ENCODE peak calls at places on chromosomes 6 and 20, in nine cellular contexts. U is mucosa of descending colon, C is tibial artery, S is cardiac muscle cell, Z is fibroblast of mammary gland, X is keratinocyte, Q is progenitor cell of endocrine pancreas, G is left lung, J is GM10248. Y is an unnamed sample.

GRCh38 chr6:113595921-113596376 is 261.2 kb upstream of the MARCKS start:
- DNase-seq in X (no peak), Q (no peak), S (no peak), G (no peak), J (no peak), Z (peak), U (no peak), C (no peak), Y (no peak)

GRCh38 chr6:169132361-169132895 is 121.2 kb downstream of the THBS2 start:
- DNase-seq in S (no peak), C (no peak), G (no peak), Z (no peak), J (no peak), Q (no peak), X (no peak), U (no peak), Y (no peak)

GRCh38 chr6:14313220-14313619 is 195.6 kb downstream of the CD83 start:
- DNase-seq in G (no peak), S (no peak), C (no peak), U (no peak), J (peak), Q (no peak), Z (no peak), X (no peak), Y (no peak)

GRCh38 chr20:50026746-50027575 is 44.2 kb downstream of the SNAI1 start:
- DNase-seq in Z (peak), J (no peak), S (no peak), C (no peak), U (no peak), Q (no peak), X (no peak), G (no peak), Y (no peak)

GRCh38 chr6:168196881-168197635 is 118.0 kb upstream of the FRMD1 start:
- DNase-seq in X (no peak), Z (no peak), G (peak), S (no peak), Q (no peak), J (no peak), C (peak), U (no peak), Y (no peak)

GRCh38 chr20:50309280-50309763 is 118.7 kb downstream of the CEBPB start:
- DNase-seq in S (no peak), J (no peak), Q (no peak), G (no peak), Z (peak), C (no peak), U (no peak), X (no peak), Y (no peak)

GRCh38 chr6:10510592-10511367 is 10.4 kb upstream of the GCNT2 start:
- DNase-seq in X (no peak), J (peak), G (peak), C (no peak), Q (peak), Z (peak), U (peak), S (peak), Y (peak)

GRCh38 chr6:43246301-43247114 is 3.2 kb downstream of the TTBK1 start:
- DNase-seq in U (peak), S (peak), Q (peak), Z (no peak), G (peak), X (no peak), J (peak), C (peak), Y (peak)

GRCh38 chr20:23636908-23637281 is 860 bp downstream of the CST3 start:
- DNase-seq in Z (no peak), U (no peak), Q (no peak), C (no peak), X (no peak), S (no peak), J (no peak), G (no peak), Y (no peak)

GRCh38 chr6:26604797-26605196 is 8.0 kb downstream of the ABT1 start:
- DNase-seq in G (no peak), Z (no peak), S (no peak), J (no peak), C (no peak), X (no peak), Q (no peak), U (no peak), Y (no peak)

GRCh38 chr6:4169028-4169789 is 33.8 kb upstream of the ECI2 start:
- DNase-seq in X (no peak), Q (no peak), U (no peak), C (no peak), S (no peak), Z (peak), G (no peak), J (no peak), Y (no peak)

GRCh38 chr6:88008411-88008810 is 39.2 kb upstream of the SPACA1 start:
- DNase-seq in J (no peak), S (no peak), G (no peak), C (no peak), X (no peak), Z (no peak), Q (no peak), U (no peak), Y (no peak)

GRCh38 chr20:17662333-17663039 is 19.6 kb downstream of the RRBP1 start:
- DNase-seq in C (peak), G (no peak), U (no peak), Z (peak), S (no peak), X (no peak), J (no peak), Q (no peak), Y (no peak)

GRCh38 chr20:24998121-24998520 is 5.6 kb upstream of the APMAP start:
- DNase-seq in S (no peak), G (no peak), U (no peak), Z (no peak), C (peak), J (no peak), X (no peak), Q (no peak), Y (no peak)

GRCh38 chr6:10949579-10950490 is 63.0 kb downstream of the SYCP2L start:
- DNase-seq in G (no peak), Z (no peak), J (no peak), S (no peak), C (no peak), X (no peak), Q (no peak), U (no peak), Y (no peak)

GRCh38 chr6:55636406-55637102 is 57.6 kb upstream of the HMGCLL1 start:
- DNase-seq in J (no peak), X (no peak), S (no peak), G (no peak), Z (peak), C (no peak), Q (no peak), U (no peak), Y (no peak)

GRCh38 chr6:36706339-36706738 is 8.7 kb downstream of the RAB44 start:
- DNase-seq in Z (no peak), S (no peak), J (no peak), G (no peak), Q (no peak), U (no peak), C (peak), X (no peak), Y (no peak)

GRCh38 chr6:5082487-5083306 is 2.4 kb upstream of the PPP1R3G start:
- DNase-seq in Z (peak), X (peak), J (no peak), U (no peak), Q (no peak), S (no peak), G (no peak), C (no peak), Y (no peak)

GRCh38 chr6:137165375-137166246 is 7.8 kb downstream of the IL22RA2 start:
- DNase-seq in Q (no peak), S (no peak), C (no peak), X (no peak), U (peak), G (no peak), J (peak), Z (peak), Y (no peak)

GRCh38 chr6:89799111-89799510 is 20.5 kb downstream of the MDN1 start:
- DNase-seq in J (no peak), X (no peak), Q (no peak), S (no peak), Z (no peak), U (no peak), C (no peak), G (no peak), Y (no peak)

GRCh38 chr6:21505574-21505990 is 88.0 kb upstream of the SOX4 start:
- DNase-seq in S (no peak), J (no peak), C (no peak), Z (no peak), Q (no peak), X (peak), U (no peak), G (no peak), Y (no peak)

GRCh38 chr6:79946242-79946641 is 1.1 kb downstream of the ELOVL4 start:
- DNase-seq in S (peak), C (no peak), Q (no peak), G (no peak), Z (peak), J (peak), X (no peak), U (no peak), Y (peak)

GRCh38 chr6:39347906-39348585 is 25.5 kb upstream of the KCNK16 start:
- DNase-seq in X (no peak), U (peak), C (peak), Z (peak), G (no peak), S (peak), J (peak), Q (peak), Y (peak)

GRCh38 chr6:3748208-3748701 is 3.3 kb downstream of the PXDC1 start:
- DNase-seq in U (peak), Z (peak), J (peak), S (peak), Q (peak), X (no peak), G (peak), C (peak), Y (peak)

GRCh38 chr20:57471496-57472210 is 53.3 kb downstream of the CTCFL start:
- DNase-seq in Q (no peak), S (no peak), J (no peak), Z (no peak), X (no peak), U (no peak), C (peak), G (no peak), Y (no peak)

GRCh38 chr20:11845311-11845710 is 72.4 kb upstream of the BTBD3 start:
- DNase-seq in C (no peak), G (no peak), S (no peak), X (no peak), Z (no peak), U (no peak), J (no peak), Q (no peak), Y (no peak)

GRCh38 chr6:83824388-83824801 is 28.8 kb upstream of the RIPPLY2 start:
- DNase-seq in C (no peak), G (no peak), S (no peak), Q (no peak), U (no peak), X (no peak), J (no peak), Z (peak), Y (no peak)

GRCh38 chr6:105196076-105196475 is 16.3 kb upstream of the POPDC3 start:
- DNase-seq in X (peak), U (no peak), G (no peak), C (no peak), Z (peak), J (no peak), S (no peak), Q (no peak), Y (no peak)

GRCh38 chr6:33692760-33693158 is 18.7 kb downstream of the UQCC2 start:
- DNase-seq in J (no peak), X (no peak), G (no peak), Q (no peak), C (no peak), Z (peak), U (peak), S (no peak), Y (no peak)

GRCh38 chr6:166330612-166331011 is 11.7 kb downstream of the SFT2D1 start:
- DNase-seq in X (no peak), S (peak), J (no peak), G (no peak), Z (peak), U (peak), Q (no peak), C (no peak), Y (peak)

GRCh38 chr6:112163295-112164257 is 76.2 kb downstream of the FAM229B start:
- DNase-seq in Z (peak), G (peak), Q (peak), U (peak), C (no peak), J (peak), S (peak), X (no peak), Y (peak)

GRCh38 chr6:130218136-130218535 is 4.6 kb downstream of the SAMD3 start:
- DNase-seq in Q (no peak), J (no peak), Z (no peak), S (no peak), C (no peak), X (no peak), U (no peak), G (no peak), Y (no peak)

GRCh38 chr6:26025047-26025893 is 62.0 kb upstream of the HFE start:
- DNase-seq in S (peak), Q (no peak), X (no peak), C (peak), G (no peak), J (no peak), U (no peak), Z (peak), Y (no peak)

GRCh38 chr20:62208805-62209755 is 11.0 kb downstream of the HRH3 start:
- DNase-seq in U (no peak), C (no peak), S (peak), G (peak), Z (peak), J (no peak), Q (no peak), X (no peak), Y (peak)

GRCh38 chr6:147742445-147742844 is 234.0 kb downstream of the SAMD5 start:
- DNase-seq in S (no peak), J (no peak), Q (no peak), X (no peak), C (no peak), U (no peak), Z (no peak), G (no peak), Y (no peak)
- TF ChIP-seq CTCF in S (no peak), J (no peak), Q (no peak), X (no peak), C (no peak), U (no peak), Z (peak), G (no peak), Y (no peak)

GRCh38 chr20:43839793-43840199 is 74.9 kb upstream of the TOX2 start:
- DNase-seq in G (no peak), X (no peak), U (no peak), C (no peak), S (no peak), Q (no peak), J (peak), Z (no peak), Y (no peak)

GRCh38 chr20:43842126-43843020 is 72.3 kb upstream of the TOX2 start:
- DNase-seq in J (no peak), Q (no peak), C (no peak), S (no peak), G (no peak), Z (peak), X (no peak), U (no peak), Y (no peak)

GRCh38 chr20:43837856-43838702 is 76.6 kb upstream of the TOX2 start:
- DNase-seq in C (no peak), J (no peak), Z (no peak), U (no peak), G (no peak), S (no peak), Q (no peak), X (no peak), Y (no peak)

GRCh38 chr20:43838703-43839060 is 76.0 kb upstream of the TOX2 start:
- DNase-seq in Q (no peak), U (no peak), C (no peak), G (no peak), X (no peak), J (no peak), S (no peak), Z (no peak), Y (no peak)

DNA sequence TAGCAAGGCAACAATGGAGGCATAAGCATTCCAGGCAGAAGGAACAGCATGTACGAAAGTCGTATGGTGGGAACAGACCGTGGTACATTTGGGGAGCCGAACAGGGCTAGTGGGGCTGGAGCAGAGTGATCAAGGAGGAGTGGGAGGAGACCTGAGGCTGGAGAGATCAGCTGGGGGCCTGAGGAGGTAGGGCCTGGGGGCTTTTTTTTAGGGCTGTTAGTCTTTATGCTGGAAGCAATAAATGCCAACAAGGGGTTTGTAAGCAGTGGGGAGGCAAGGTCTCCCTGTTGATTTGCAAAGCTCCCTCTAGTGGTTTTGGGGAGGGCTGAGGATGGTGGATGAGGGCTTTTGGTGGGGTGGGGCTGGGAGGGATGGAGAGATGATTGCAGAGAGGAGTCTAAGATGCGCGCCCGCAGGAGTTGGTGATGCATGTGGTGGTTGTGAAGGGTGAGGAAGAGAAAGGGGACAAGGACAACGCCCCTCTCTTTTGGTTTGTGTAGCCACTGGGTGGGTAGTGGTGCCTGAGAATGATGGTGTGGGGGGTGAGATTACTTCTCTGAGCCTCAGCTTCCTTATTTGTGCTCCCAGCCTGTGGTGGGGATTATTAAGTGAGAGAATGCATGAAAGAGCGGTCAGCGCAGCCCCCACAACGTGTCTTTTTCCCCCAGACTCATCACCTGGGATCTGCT is 74.1 kb upstream of the TOX2 start:
- DNase-seq in Q (no peak), G (no peak), S (no peak), X (no peak), U (no peak), J (peak), C (no peak), Z (peak), Y (peak)
- TF ChIP-seq CTCF in Q (peak), G (no peak), S (peak), X (peak), U (no peak), J (peak), C (no peak), Z (peak), Y (no peak)

GRCh38 chr20:44646023-44646640 is 5.4 kb downstream of the ADA start:
- DNase-seq in C (no peak), Z (no peak), S (no peak), X (no peak), Q (no peak), J (peak), G (no peak), U (no peak), Y (no peak)

GRCh38 chr20:44643154-44643519 is 8.4 kb downstream of the ADA start:
- DNase-seq in X (no peak), G (no peak), J (no peak), Z (no peak), S (no peak), Q (no peak), U (no peak), C (no peak), Y (no peak)

GRCh38 chr20:44642203-44643153 is 9.0 kb downstream of the ADA start:
- DNase-seq in C (peak), G (no peak), Q (no peak), U (peak), J (peak), Z (peak), X (no peak), S (peak), Y (peak)

GRCh38 chr20:44644384-44645131 is 6.9 kb downstream of the ADA start:
- DNase-seq in Z (no peak), G (no peak), Q (no peak), S (no peak), C (no peak), X (no peak), U (no peak), J (peak), Y (no peak)

DNA sequence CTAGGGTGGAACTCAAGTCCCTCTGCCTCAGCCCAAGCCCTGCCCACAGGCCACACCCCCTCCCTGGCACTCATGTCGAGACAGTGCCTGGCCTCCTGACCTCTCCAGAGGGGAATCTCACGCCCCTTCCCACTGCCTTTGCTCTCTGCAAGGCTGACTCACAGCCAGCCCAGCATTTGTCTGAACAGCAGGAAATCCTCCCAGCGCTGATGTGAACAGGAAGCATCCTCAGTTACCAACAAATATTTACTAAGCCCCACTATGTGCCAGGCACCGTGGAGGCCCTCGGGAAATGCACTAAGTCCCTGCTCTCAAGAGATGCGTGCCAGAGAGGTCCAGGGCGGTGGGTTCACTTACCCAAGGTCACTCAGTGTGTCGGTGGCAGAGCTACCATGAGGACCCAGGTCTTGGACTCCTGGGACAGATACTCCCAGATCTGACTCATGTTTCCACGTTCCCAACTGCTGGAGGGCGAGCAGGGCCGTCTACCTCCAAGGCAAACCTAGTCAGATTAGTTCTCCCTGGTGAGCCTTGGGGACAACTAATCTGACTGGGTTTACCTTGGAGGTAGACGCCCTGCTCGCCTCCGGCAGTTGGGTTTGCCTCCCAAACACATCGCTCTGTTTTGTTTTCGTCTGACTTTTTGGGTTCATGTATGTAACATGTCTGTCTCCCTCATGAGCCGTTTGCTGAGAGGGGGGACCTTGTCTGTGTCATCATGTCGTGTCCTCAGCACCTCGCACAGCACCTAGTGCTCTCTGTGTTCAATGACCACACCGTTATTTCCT is 7.7 kb downstream of the ADA start:
- DNase-seq in Z (peak), Q (no peak), J (no peak), G (peak), X (peak), C (no peak), U (peak), S (peak), Y (peak)
- TF ChIP-seq CTCF in Z (no peak), Q (no peak), J (no peak), G (no peak), X (no peak), C (no peak), U (no peak), S (no peak), Y (no peak)

GRCh38 chr20:63361507-63362425 is 617 bp upstream of the CHRNA4 start:
- DNase-seq in X (no peak), G (peak), C (no peak), U (no peak), Z (no peak), J (no peak), Q (no peak), S (no peak), Y (no peak)

GRCh38 chr20:63360850-63361497 is at the start of gene CHRNA4:
- DNase-seq in G (peak), J (no peak), Q (no peak), C (no peak), S (peak), X (no peak), U (no peak), Z (no peak), Y (peak)

GRCh38 chr20:63363981-63364536 is 2.9 kb upstream of the CHRNA4 start:
- DNase-seq in C (no peak), X (no peak), S (no peak), U (no peak), Q (no peak), Z (no peak), J (no peak), G (peak), Y (no peak)

GRCh38 chr20:63363013-63363957 is 2.1 kb upstream of the CHRNA4 start:
- DNase-seq in G (peak), X (no peak), U (no peak), J (no peak), C (no peak), S (no peak), Q (no peak), Z (no peak), Y (no peak)

DNA sequence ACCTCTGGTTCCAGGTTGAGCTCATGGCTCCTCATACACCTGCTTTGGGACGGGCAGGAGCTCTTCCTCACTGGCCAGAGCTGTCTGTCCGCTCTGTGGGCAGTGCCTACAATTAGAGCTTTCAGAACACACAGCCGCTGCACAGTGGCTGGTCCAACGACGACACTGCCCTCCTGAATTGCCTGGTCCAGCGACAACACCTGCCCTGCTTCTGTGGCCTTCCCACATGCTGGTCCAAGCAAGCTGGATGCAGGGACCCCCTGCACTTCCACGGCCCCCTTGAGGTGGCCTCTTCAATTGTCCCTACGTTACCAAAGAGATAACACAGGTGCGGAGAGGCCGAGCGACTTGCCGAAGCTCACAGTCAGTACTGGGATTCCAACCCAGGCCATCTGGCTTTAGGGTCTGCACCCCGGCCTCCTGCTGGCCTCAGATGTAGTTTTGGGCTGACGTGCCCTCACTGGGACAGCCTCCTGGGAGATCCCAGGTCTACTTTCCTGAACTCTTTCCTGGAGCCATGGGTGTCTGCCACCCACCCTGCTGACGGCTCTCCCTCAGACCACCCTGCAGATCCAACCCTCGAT is 1.4 kb upstream of the CHRNA4 start:
- DNase-seq in S (no peak), C (no peak), U (no peak), X (no peak), Q (no peak), J (no peak), Z (no peak), G (peak), Y (no peak)
- TF ChIP-seq CTCF in S (no peak), C (no peak), U (no peak), X (no peak), Q (no peak), J (no peak), Z (no peak), G (no peak), Y (no peak)

Y was measured in endothelial cell.